ENCODE peak calls at places on chromosomes 6 and 20, in nine cellular contexts. D is mesendoderm; O is CD8-positive, alpha-beta T cell; J is psoas muscle; V is dorsolateral prefrontal cortex; X is heart right ventricle; M is RWPE1; U is sigmoid colon; I is effector memory CD4-positive, alpha-beta T cell. A is an unnamed sample.

GRCh38 chr20:32332614-32333013 is 25.5 kb upstream of the ASXL1 start:
- DNase-seq in D (no peak), O (no peak), J (no peak), V (no peak), X (no peak), M (peak; percentile 43), U (no peak), I (no peak), A (no peak)

GRCh38 chr6:126797981-126798380 is 320.5 kb upstream of the RSPO3 start:
- DNase-seq in D (no peak), O (no peak), J (no peak), V (no peak), X (no peak), M (no peak), U (no peak), I (no peak), A (no peak)

GRCh38 chr20:34986311-34987287 is 30.9 kb downstream of the MYH7B start:
- DNase-seq in D (no peak), O (no peak), J (peak; percentile 47), V (no peak), X (no peak), M (no peak), U (no peak), I (no peak), A (no peak)

GRCh38 chr6:166419268-166419667 is 36.5 kb upstream of the MPC1 start:
- DNase-seq in D (no peak), O (no peak), J (peak; percentile 1), V (no peak), X (no peak), M (peak; percentile 54), U (no peak), I (peak; percentile 57), A (no peak)

GRCh38 chr6:2429460-2429859 is 184.1 kb upstream of the GMDS start:
- DNase-seq in D (no peak), O (no peak), J (no peak), V (no peak), X (no peak), M (no peak), U (no peak), I (no peak), A (no peak)

GRCh38 chr6:40877362-40877761 is 161.7 kb downstream of the UNC5CL start:
- DNase-seq in D (no peak), O (no peak), J (no peak), V (no peak), X (no peak), M (peak; percentile 55), U (no peak), I (no peak), A (no peak)

GRCh38 chr20:62603021-62603906 is 39.0 kb upstream of the SLCO4A1 start:
- DNase-seq in D (no peak), O (no peak), J (peak; percentile 79), V (peak; percentile 49), X (peak; percentile 54), M (peak; percentile 65), U (peak; percentile 83), I (peak; percentile 16), A (no peak)

GRCh38 chr6:160315310-160315709 is 32.9 kb upstream of the SLC22A3 start:
- DNase-seq in D (no peak), O (no peak), J (no peak), V (no peak), X (no peak), M (peak; percentile 37), U (no peak), I (no peak), A (no peak)

GRCh38 chr6:147909645-147910044 is 401.2 kb downstream of the SAMD5 start:
- DNase-seq in D (no peak), O (no peak), J (no peak), V (no peak), X (no peak), M (no peak), U (no peak), I (no peak), A (no peak)

GRCh38 chr6:63721181-63721580 is 85.6 kb downstream of the PHF3 start:
- DNase-seq in D (no peak), O (no peak), J (no peak), V (no peak), X (no peak), M (no peak), U (no peak), I (no peak), A (no peak)

GRCh38 chr20:33568378-33569289 is 78.7 kb downstream of the CBFA2T2 start:
- DNase-seq in D (peak; percentile 77), O (no peak), J (no peak), V (peak; percentile 74), X (peak; percentile 32), M (no peak), U (no peak), I (no peak), A (no peak)

GRCh38 chr6:111533087-111533784 is 50.2 kb upstream of the REV3L start:
- DNase-seq in D (peak; percentile 72), O (no peak), J (peak; percentile 64), V (no peak), X (no peak), M (no peak), U (no peak), I (no peak), A (no peak)

GRCh38 chr20:57805784-57806183 is 96.0 kb upstream of the PMEPA1 start:
- DNase-seq in D (no peak), O (no peak), J (no peak), V (no peak), X (no peak), M (peak; percentile 56), U (peak; percentile 34), I (no peak), A (no peak)
- H3K27ac ChIP-seq in D (no peak overlapping the region), O (no peak overlapping the region), J (no peak overlapping the region), V (no peak overlapping the region), X (no peak overlapping the region), M (no peak overlapping the region), U (no peak overlapping the region), I (no peak overlapping the region), A (no peak overlapping the region)

DNA sequence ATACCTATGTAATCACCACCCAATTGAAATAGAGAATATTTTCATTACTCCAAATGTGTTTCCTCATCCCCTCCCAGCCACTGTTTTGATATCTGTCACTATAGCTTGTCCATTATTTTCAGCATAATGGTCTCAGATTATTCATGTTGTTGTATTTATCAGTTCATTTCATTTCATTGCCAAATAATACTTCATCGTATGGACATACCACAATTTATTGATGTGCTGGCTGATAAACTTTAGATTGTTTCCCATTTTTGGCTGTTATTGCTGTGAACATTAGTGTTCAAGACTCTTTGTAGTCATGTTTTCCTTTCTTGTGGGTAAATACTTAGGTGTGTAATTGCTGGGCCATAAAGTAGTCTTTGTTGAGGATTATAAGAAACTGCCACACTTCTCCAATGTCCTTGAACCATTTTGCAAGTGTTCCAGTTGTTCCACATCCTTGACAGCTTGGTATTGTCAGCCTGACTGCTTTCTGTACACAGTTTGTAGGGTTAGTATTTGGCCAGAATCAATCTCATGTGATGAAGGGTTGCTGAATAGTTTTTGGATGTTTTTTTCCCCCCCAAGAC is 44.3 kb downstream of the JARID2 start:
- DNase-seq in D (no peak), O (no peak), J (no peak), V (no peak), X (no peak), M (no peak), U (no peak), I (no peak), A (no peak)
- H3K27ac ChIP-seq in D (no peak overlapping the region), O (no peak overlapping the region), J (peak overlapping the region; percentile 32), V (no peak overlapping the region), X (no peak overlapping the region), M (peak overlapping the region; percentile 48), U (no peak overlapping the region), I (no peak overlapping the region), A (no peak overlapping the region)

GRCh38 chr6:167825759-167826229 is 917 bp upstream of the AFDN start:
- DNase-seq in D (peak; percentile 89), O (no peak), J (peak; percentile 58), V (no peak), X (peak; percentile 44), M (peak; percentile 72), U (peak; percentile 75), I (no peak), A (no peak)
- H3K27ac ChIP-seq in D (peak overlapping the region; percentile 71), O (no peak overlapping the region), J (no peak overlapping the region), V (peak overlapping the region; percentile 44), X (no peak overlapping the region), M (no peak overlapping the region), U (peak overlapping the region; percentile 74), I (no peak overlapping the region), A (no peak overlapping the region)

GRCh38 chr6:39849228-39849627 is 57.1 kb downstream of the DAAM2 start:
- DNase-seq in D (no peak), O (no peak), J (no peak), V (no peak), X (no peak), M (no peak), U (no peak), I (no peak), A (no peak)
- H3K27ac ChIP-seq in D (no peak overlapping the region), O (no peak overlapping the region), J (no peak overlapping the region), V (no peak overlapping the region), X (no peak overlapping the region), M (no peak overlapping the region), U (no peak overlapping the region), I (no peak overlapping the region), A (peak overlapping the region; percentile 19)